ENCODE peak calls at places on chromosomes 5 and 9, in four cellular contexts. E, C, I and N are unnamed samples.

GRCh38 chr5:142644640-142645361 is 41.1 kb downstream of the FGF1 start:
- DNase-seq in I (no peak), E (peak), C (no peak), N (no peak)

GRCh38 chr5:140342896-140343295 is 3.5 kb downstream of the HBEGF start:
- DNase-seq in E (no peak), I (no peak), C (no peak), N (no peak)

GRCh38 chr5:91219803-91220371 is 163.2 kb downstream of the ARRDC3 start:
- DNase-seq in I (no peak), C (no peak), E (no peak), N (peak)

GRCh38 chr5:21847300-21847699 is 1005.8 kb downstream of the CDH12 start:
- DNase-seq in I (no peak), C (no peak), E (no peak), N (no peak)

GRCh38 chr5:122262107-122262506 is 49.9 kb upstream of the SNCAIP start:
- DNase-seq in E (no peak), I (no peak), C (no peak), N (no peak)

GRCh38 chr9:94761506-94761905 is 35.0 kb downstream of the AOPEP start:
- DNase-seq in E (no peak), C (no peak), I (no peak), N (peak)

GRCh38 chr9:126885089-126885753 is 24.8 kb downstream of the ZBTB34 start:
- DNase-seq in E (no peak), C (no peak), I (no peak), N (no peak)

GRCh38 chr9:69898714-69899209 is 78.1 kb downstream of the CFAP95 start:
- DNase-seq in E (no peak), I (no peak), C (no peak), N (no peak)

GRCh38 chr5:154850255-154851062 is at the start of gene FAXDC2:
- DNase-seq in E (peak), I (no peak), C (peak), N (peak)

GRCh38 chr9:652896-653295 is 188.6 kb upstream of the DMRT1 start:
- DNase-seq in C (no peak), E (no peak), I (no peak), N (no peak)

GRCh38 chr5:111278824-111279504 is 54.8 kb downstream of the CAMK4 start:
- DNase-seq in I (peak), C (peak), E (no peak), N (peak)

GRCh38 chr5:141514330-141515111 is 25.6 kb downstream of the PCDHGC5 start:
- DNase-seq in C (no peak), E (peak), I (no peak), N (no peak)

GRCh38 chr5:92704590-92704989 is 876.4 kb downstream of the NR2F1-AS1 start:
- DNase-seq in C (no peak), E (no peak), I (no peak), N (no peak)

GRCh38 chr9:13896047-13896446 is 417.9 kb downstream of the NFIB start:
- DNase-seq in I (no peak), C (no peak), E (no peak), N (no peak)